ENCODE peak calls at places on chromosomes 11 and 22, in four cellular contexts. E, Z, N and U are unnamed samples.

GRCh38 chr11:124172076-124172475 is 11.1 kb upstream of the OR10D3 start:
- DNase-seq in E (no peak), Z (peak; percentile 37), N (no peak), U (no peak)

GRCh38 chr22:22915670-22916035 is 28.0 kb downstream of the IGLL5 start:
- DNase-seq in E (no peak), Z (no peak), N (no peak), U (no peak)

GRCh38 chr22:37383342-37383741 is 43.9 kb downstream of the ELFN2 start:
- DNase-seq in E (no peak), Z (no peak), N (no peak), U (no peak)

GRCh38 chr11:16603245-16603644 is 135.2 kb upstream of the C11orf58 start:
- DNase-seq in E (peak; percentile 30), Z (peak; percentile 50), N (peak; percentile 23), U (peak; percentile 34)

GRCh38 chr11:60251485-60252207 is 8.7 kb upstream of the MS4A4E start:
- DNase-seq in E (peak; percentile 46), Z (peak; percentile 70), N (peak; percentile 52), U (no peak)

GRCh38 chr22:30044369-30044768 is 35.9 kb upstream of the HORMAD2 start:
- DNase-seq in E (peak; percentile 78), Z (no peak), N (no peak), U (no peak)

GRCh38 chr11:5992604-5993251 is 5.9 kb upstream of the OR52L1 start:
- DNase-seq in E (peak; percentile 37), Z (peak; percentile 65), N (peak; percentile 65), U (peak; percentile 67)

GRCh38 chr11:113412675-113413074 is 25.1 kb downstream of the ANKK1 start:
- DNase-seq in E (no peak), Z (no peak), N (no peak), U (no peak)

GRCh38 chr11:67456068-67456705 is 1.0 kb downstream of the CABP4 start:
- DNase-seq in E (no peak), Z (no peak), N (no peak), U (peak; percentile 64)

GRCh38 chr11:91859666-91860065 is 365.0 kb upstream of the FAT3 start:
- DNase-seq in E (no peak), Z (no peak), N (no peak), U (no peak)

GRCh38 chr11:67600324-67601029 is 6.3 kb upstream of the NDUFV1 start:
- DNase-seq in E (no peak), Z (no peak), N (no peak), U (no peak)

GRCh38 chr22:42805016-42805997 is 51.8 kb downstream of the ARFGAP3 start:
- DNase-seq in E (no peak), Z (no peak), N (peak; percentile 34), U (peak; percentile 73)

GRCh38 chr11:120241277-120241676 is 1.3 kb downstream of the POU2F3 start:
- DNase-seq in E (no peak), Z (no peak), N (no peak), U (no peak)

GRCh38 chr11:120238968-120239620 is 846 bp upstream of the POU2F3 start:
- DNase-seq in E (no peak), Z (no peak), N (no peak), U (no peak)

GRCh38 chr11:120243221-120243620 is 3.3 kb downstream of the POU2F3 start:
- DNase-seq in E (no peak), Z (no peak), N (no peak), U (no peak)

GRCh38 chr11:120240866-120241265 is 926 bp downstream of the POU2F3 start:
- DNase-seq in E (no peak), Z (no peak), N (no peak), U (no peak)

GRCh38 chr11:120239713-120240640 is at the start of gene POU2F3:
- DNase-seq in E (peak; percentile 62), Z (peak; percentile 56), N (peak; percentile 70), U (peak; percentile 91)
- H3K4me3 ChIP-seq in E (no peak within 1 kb of the TSS), Z (no peak within 1 kb of the TSS), N (peak within 1 kb of the TSS; percentile 63), U (peak within 1 kb of the TSS; percentile 41)

GRCh38 chr11:85118151-85118550 is 509.0 kb downstream of the DLG2 start:
- DNase-seq in E (no peak), Z (peak; percentile 28), N (no peak), U (no peak)
- H3K36me3 ChIP-seq in E (no peaks in the 10 kb centered on the region), Z (no peaks in the 10 kb centered on the region), N (no peaks in the 10 kb centered on the region), U (no peaks in the 10 kb centered on the region)

DNA sequence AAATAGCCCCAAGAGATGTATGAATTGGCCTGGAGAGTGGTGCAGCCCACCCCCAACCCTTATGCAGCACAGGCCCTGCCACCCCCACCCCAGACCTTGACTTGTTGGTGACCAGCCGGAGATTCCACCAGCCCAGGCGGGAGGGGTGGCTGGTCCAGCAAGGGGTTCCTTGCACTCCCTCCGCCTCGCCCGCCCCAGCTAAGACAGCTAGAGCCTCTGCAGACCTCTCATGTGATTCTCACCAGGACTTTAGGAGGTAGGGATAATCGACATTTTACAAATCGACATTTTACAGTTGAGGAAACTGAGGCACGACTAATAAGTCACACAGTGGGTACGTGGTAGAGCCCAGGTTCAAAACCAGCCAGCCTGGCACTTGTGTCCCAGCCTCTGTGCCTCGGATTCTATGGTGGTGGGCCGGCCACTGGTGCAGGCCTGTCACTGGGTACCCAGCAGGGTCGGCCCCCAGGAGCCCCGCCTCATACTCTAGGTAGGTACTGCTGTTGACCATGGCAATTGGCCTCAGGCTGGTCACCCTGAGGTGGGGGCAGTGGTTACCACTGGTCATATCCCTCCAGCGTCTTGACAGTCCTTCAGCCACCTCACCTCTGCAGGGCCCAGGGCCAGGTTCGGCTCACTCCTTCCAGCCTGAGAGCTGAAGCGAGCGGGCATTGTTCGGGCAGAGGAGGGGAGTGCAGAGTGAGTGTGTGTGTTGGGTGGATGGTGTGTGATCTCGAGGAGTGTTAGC is 35.0 kb upstream of the MYRF start:
- DNase-seq in E (no peak), Z (no peak), N (no peak), U (peak; percentile 84)
- H3K4me3 ChIP-seq in E (no peak overlapping the region), Z (no peak overlapping the region), N (no peak overlapping the region), U (no peak overlapping the region)

GRCh38 chr22:46356496-46357185 is 21.1 kb downstream of the TRMU start:
- DNase-seq in E (no peak), Z (no peak), N (no peak), U (peak; percentile 50)
- H3K36me3 ChIP-seq in E (no peaks in the 10 kb centered on the region), Z (peaks cover 26% of the 10 kb centered on the region), N (peaks cover 5% of the 10 kb centered on the region), U (peaks cover 12% of the 10 kb centered on the region)

DNA sequence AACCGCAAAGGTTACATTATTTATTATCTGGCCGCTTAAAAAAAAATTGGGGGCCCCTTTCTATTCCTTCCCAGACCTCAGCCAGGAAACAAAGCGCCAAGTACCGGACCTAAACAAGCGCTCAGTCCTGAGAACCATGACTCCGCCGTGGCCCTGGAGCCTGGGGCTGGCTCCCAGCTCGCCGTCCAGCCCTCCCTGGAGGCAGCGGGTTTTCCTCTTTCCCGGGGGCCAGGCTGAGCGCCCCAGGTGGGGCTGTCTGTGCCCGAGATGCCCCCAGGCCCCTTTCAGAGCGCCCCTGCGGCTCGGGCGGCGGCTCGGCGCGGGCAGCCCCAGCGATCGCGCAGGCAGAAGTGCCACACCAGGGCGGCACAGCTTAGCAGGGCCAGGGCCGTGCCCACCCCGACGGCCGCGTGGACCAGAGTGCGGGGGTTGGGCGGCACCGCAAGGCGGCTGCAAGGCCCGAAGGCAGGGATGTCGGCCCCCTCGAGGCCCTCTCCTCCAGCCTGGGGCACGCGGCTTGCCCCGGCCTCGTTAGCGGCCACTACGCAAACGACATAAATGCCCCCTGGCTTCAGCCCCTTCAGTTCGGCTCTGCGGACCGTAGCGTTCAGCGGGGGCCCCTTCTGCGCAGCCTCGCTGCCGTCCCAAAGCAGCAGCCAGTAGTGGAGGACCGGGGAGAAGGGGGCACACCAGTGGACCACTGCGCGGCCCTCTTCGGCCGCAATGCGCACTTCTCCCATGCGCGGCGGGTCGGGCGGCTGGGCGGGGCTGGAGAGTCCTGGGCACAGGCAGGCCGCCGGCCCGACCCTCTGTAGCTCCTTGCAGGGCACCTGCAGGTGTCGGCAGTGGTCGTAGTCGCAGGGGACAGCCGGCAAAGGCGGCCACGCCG is 1.6 kb downstream of the LRRN4CL start:
- DNase-seq in E (no peak), Z (no peak), N (peak; percentile 85), U (peak; percentile 71)
- H3K4me3 ChIP-seq in E (no peak overlapping the region), Z (no peak overlapping the region), N (peak overlapping the region; percentile 56), U (no peak overlapping the region)

GRCh38 chr22:36347094-36347493 is 40.7 kb downstream of the MYH9 start:
- DNase-seq in E (no peak), Z (no peak), N (no peak), U (no peak)
- H3K36me3 ChIP-seq in E (no peaks in the 10 kb centered on the region), Z (peaks cover 4% of the 10 kb centered on the region), N (peaks cover 10% of the 10 kb centered on the region), U (peaks cover 2% of the 10 kb centered on the region)